ENCODE peak calls at places on chromosomes 12 and 14, in eight cellular contexts. A is GM23338, F is HCT116, C is HL-60, W is sigmoid colon, J is transverse colon, U is prostate gland, X is SK-N-SH. E is an unnamed sample.

GRCh38 chr12:48276621-48277020 is 73.5 kb upstream of the OR10AD1 start:
- DNase-seq in A (no peak), F (no peak), C (no peak), W (no peak), J (no peak), U (no peak), X (no peak), E (no peak)

GRCh38 chr14:55092326-55092725 is 36.7 kb upstream of the LGALS3 start:
- DNase-seq in A (no peak), F (no peak), C (no peak), W (no peak), J (no peak), U (no peak), X (peak), E (no peak)

GRCh38 chr12:132886529-132887477 is 602 bp downstream of the CHFR start:
- DNase-seq in A (peak), F (no peak), C (peak), W (peak), J (peak), U (no peak), X (no peak), E (no peak)

GRCh38 chr12:91877022-91877421 is 268.6 kb downstream of the BTG1 start:
- DNase-seq in A (no peak), F (no peak), C (peak), W (peak), J (peak), U (peak), X (no peak), E (no peak)

GRCh38 chr14:76958975-76959710 is 69.4 kb downstream of the IRF2BPL start:
- DNase-seq in A (no peak), F (peak), C (no peak), W (peak), J (no peak), U (peak), X (peak), E (peak)

GRCh38 chr12:62772556-62772955 is 162.4 kb downstream of the PPM1H start:
- DNase-seq in A (no peak), F (no peak), C (no peak), W (no peak), J (no peak), U (no peak), X (no peak), E (no peak)

GRCh38 chr12:76020731-76021672 is 10.6 kb downstream of the PHLDA1 start:
- DNase-seq in A (no peak), F (peak), C (peak), W (no peak), J (peak), U (no peak), X (no peak), E (no peak)

GRCh38 chr12:58804749-58805148 is 115.6 kb downstream of the LRIG3 start:
- DNase-seq in A (peak), F (peak), C (no peak), W (no peak), J (no peak), U (no peak), X (peak), E (no peak)

GRCh38 chr14:33404054-33404453 is 465.4 kb downstream of the NPAS3 start:
- DNase-seq in A (no peak), F (no peak), C (no peak), W (no peak), J (no peak), U (no peak), X (no peak), E (no peak)

GRCh38 chr14:28467611-28468010 is 299.0 kb upstream of the FOXG1 start:
- DNase-seq in A (no peak), F (no peak), C (no peak), W (no peak), J (no peak), U (no peak), X (no peak), E (no peak)

GRCh38 chr12:66050610-66051009 is 79.9 kb downstream of the LLPH start:
- DNase-seq in A (no peak), F (no peak), C (no peak), W (no peak), J (no peak), U (no peak), X (no peak), E (no peak)

GRCh38 chr12:70661762-70662161 is 24.5 kb upstream of the PTPRB start:
- DNase-seq in A (no peak), F (no peak), C (no peak), W (no peak), J (no peak), U (no peak), X (no peak), E (no peak)

DNA sequence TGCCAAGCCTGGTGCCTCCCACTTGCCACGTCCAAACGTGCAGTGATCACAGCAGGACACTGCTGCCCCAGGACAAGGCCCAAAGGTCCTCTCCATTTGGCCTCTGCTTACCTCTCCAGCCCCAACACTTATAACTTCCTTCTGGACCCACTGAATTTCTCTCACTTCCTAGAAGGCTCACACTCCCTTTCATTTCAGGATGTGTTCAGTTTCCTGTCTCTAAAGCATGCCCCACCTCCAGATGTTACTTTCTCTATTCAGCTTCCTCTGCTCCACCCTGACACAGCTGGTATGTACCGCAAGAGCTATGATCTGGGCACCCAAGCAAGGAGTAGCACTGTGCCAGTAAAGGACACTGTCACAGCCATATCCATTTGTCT is 33.0 kb downstream of the CDKL1 start:
- DNase-seq in A (no peak), F (no peak), C (peak), W (no peak), J (peak), U (no peak), X (no peak), E (no peak)
- TF ChIP-seq POLR2AphosphoS5 in A (no peak), F (no peak), C (no peak), W (no peak), J (peak), U (no peak), X (no peak), E (peak)

DNA sequence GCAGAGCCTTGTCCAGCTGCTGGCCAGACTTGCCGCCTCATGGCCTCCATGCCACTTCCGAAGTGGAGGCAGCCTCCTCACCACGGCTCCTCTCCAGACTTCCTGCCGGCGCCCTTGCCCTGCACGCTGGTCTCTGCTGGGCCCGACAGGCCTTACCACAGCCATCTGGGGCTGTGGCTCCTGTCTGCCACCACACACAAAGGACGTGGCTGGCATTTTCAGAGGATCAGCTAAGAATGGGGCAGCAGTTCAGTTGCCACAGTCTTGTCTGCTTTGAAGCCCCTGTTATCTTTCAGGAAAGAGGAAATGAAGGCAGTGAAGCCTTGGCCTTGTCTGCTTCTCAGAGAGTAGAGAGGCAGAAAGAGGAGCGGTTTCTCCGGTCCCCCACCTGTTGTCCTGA is 178.0 kb upstream of the FKBP4 start:
- DNase-seq in A (no peak), F (no peak), C (peak), W (no peak), J (no peak), U (no peak), X (no peak), E (no peak)
- TF ChIP-seq POLR2AphosphoS5 in A (no peak), F (no peak), C (peak), W (no peak), J (no peak), U (no peak), X (no peak), E (no peak)

GRCh38 chr14:39704581-39704980 is 272.3 kb upstream of the FBXO33 start:
- DNase-seq in A (no peak), F (no peak), C (no peak), W (no peak), J (no peak), U (no peak), X (no peak), E (no peak)
- TF ChIP-seq POLR2AphosphoS5 in A (no peak), F (no peak), C (no peak), W (no peak), J (no peak), U (no peak), X (no peak), E (no peak)

GRCh38 chr14:71373773-71374172 is 466.5 kb downstream of the PCNX1 start:
- DNase-seq in A (no peak), F (no peak), C (no peak), W (no peak), J (no peak), U (no peak), X (no peak), E (no peak)
- TF ChIP-seq POLR2AphosphoS5 in A (no peak), F (no peak), C (no peak), W (no peak), J (no peak), U (no peak), X (no peak), E (no peak)

GRCh38 chr14:71776463-71777359 is 155.5 kb upstream of the RGS6 start:
- DNase-seq in A (peak), F (no peak), C (no peak), W (no peak), J (no peak), U (no peak), X (no peak), E (no peak)

GRCh38 chr14:71783786-71784185 is 148.4 kb upstream of the RGS6 start:
- DNase-seq in A (no peak), F (no peak), C (no peak), W (no peak), J (no peak), U (no peak), X (no peak), E (no peak)

GRCh38 chr14:71783101-71783500 is 149.1 kb upstream of the RGS6 start:
- DNase-seq in A (no peak), F (no peak), C (no peak), W (no peak), J (no peak), U (no peak), X (no peak), E (no peak)

GRCh38 chr14:71780822-71781221 is 151.4 kb upstream of the RGS6 start:
- DNase-seq in A (no peak), F (no peak), C (no peak), W (no peak), J (no peak), U (no peak), X (no peak), E (no peak)

GRCh38 chr14:71780075-71780474 is 152.2 kb upstream of the RGS6 start:
- DNase-seq in A (no peak), F (no peak), C (no peak), W (no peak), J (no peak), U (no peak), X (no peak), E (no peak)
- TF ChIP-seq POLR2AphosphoS5 in A (no peak), F (no peak), C (no peak), W (no peak), J (no peak), U (no peak), X (no peak), E (no peak)